ENCODE peak calls at places on chromosomes 7 and 10, in five cellular contexts. One of them, this sample, is unnamed.

GRCh38 chr10:44209806-44210205 is 175.1 kb downstream of the CXCL12 start:
- DNase-seq in KG1: no peak
- DNase-seq in left ventricle myocardium inferior: no peak
- DNase-seq in WTC11: no peak
- DNase-seq in OCI-M1: no peak
- DNase-seq in this sample: no peak

GRCh38 chr7:121076350-121077164 is 88.0 kb downstream of the CPED1 start:
- DNase-seq in KG1: no peak
- DNase-seq in WTC11: no peak
- DNase-seq in OCI-M1: peak; percentile 91
- DNase-seq in left ventricle myocardium inferior: no peak
- DNase-seq in this sample: no peak

GRCh38 chr7:122970740-122971725 is 24.5 kb downstream of the TAS2R16 start:
- DNase-seq in left ventricle myocardium inferior: no peak
- DNase-seq in OCI-M1: no peak
- DNase-seq in KG1: no peak
- DNase-seq in WTC11: no peak
- DNase-seq in this sample: no peak

GRCh38 chr10:72375585-72375984 is 20.9 kb upstream of the DNAJB12 start:
- DNase-seq in left ventricle myocardium inferior: no peak
- DNase-seq in KG1: no peak
- DNase-seq in WTC11: peak; percentile 50
- DNase-seq in OCI-M1: peak; percentile 63
- DNase-seq in this sample: no peak

GRCh38 chr7:2710901-2711551 is 23.0 kb downstream of the AMZ1 start:
- DNase-seq in WTC11: no peak
- DNase-seq in KG1: no peak
- DNase-seq in left ventricle myocardium inferior: no peak
- DNase-seq in OCI-M1: peak; percentile 4
- DNase-seq in this sample: peak; percentile 36

GRCh38 chr7:121500659-121501058 is 104.6 kb upstream of the FAM3C start:
- DNase-seq in left ventricle myocardium inferior: no peak
- DNase-seq in KG1: no peak
- DNase-seq in WTC11: no peak
- DNase-seq in OCI-M1: no peak
- DNase-seq in this sample: peak; percentile 30

GRCh38 chr7:142438235-142438922 is 180.5 kb upstream of the PRSS58 start:
- DNase-seq in WTC11: peak; percentile 68
- DNase-seq in left ventricle myocardium inferior: no peak
- DNase-seq in KG1: no peak
- DNase-seq in OCI-M1: peak; percentile 39
- DNase-seq in this sample: peak; percentile 38

GRCh38 chr10:123868058-123868995 is 23.3 kb downstream of the CPXM2 start:
- DNase-seq in left ventricle myocardium inferior: no peak
- DNase-seq in KG1: no peak
- DNase-seq in OCI-M1: no peak
- DNase-seq in WTC11: no peak
- DNase-seq in this sample: no peak

GRCh38 chr7:84060760-84061261 is 133.8 kb downstream of the SEMA3A start:
- DNase-seq in OCI-M1: no peak
- DNase-seq in WTC11: no peak
- DNase-seq in KG1: no peak
- DNase-seq in left ventricle myocardium inferior: no peak
- DNase-seq in this sample: no peak

GRCh38 chr10:80408198-80409085 is at the start of gene PRXL2A:
- DNase-seq in left ventricle myocardium inferior: peak; percentile 92
- DNase-seq in WTC11: peak; percentile 94
- DNase-seq in KG1: peak; percentile 71
- DNase-seq in OCI-M1: peak; percentile 82
- DNase-seq in this sample: peak; percentile 89

GRCh38 chr7:47852330-47853245 is 95.7 kb downstream of the PKD1L1 start:
- DNase-seq in left ventricle myocardium inferior: no peak
- DNase-seq in KG1: no peak
- DNase-seq in WTC11: peak; percentile 51
- DNase-seq in OCI-M1: no peak
- DNase-seq in this sample: no peak

GRCh38 chr10:30348378-30348776 is 701 bp downstream of the MTPAP start:
- DNase-seq in left ventricle myocardium inferior: no peak
- DNase-seq in KG1: no peak
- DNase-seq in WTC11: no peak
- DNase-seq in OCI-M1: no peak
- DNase-seq in this sample: no peak

GRCh38 chr7:116706668-116707126 is 34.7 kb downstream of the MET start:
- DNase-seq in OCI-M1: no peak
- DNase-seq in left ventricle myocardium inferior: no peak
- DNase-seq in KG1: no peak
- DNase-seq in WTC11: no peak
- DNase-seq in this sample: no peak

GRCh38 chr7:19117081-19117869 is at the start of gene TWIST1:
- DNase-seq in OCI-M1: no peak
- DNase-seq in KG1: no peak
- DNase-seq in WTC11: peak; percentile 65
- DNase-seq in left ventricle myocardium inferior: peak; percentile 61
- DNase-seq in this sample: no peak

GRCh38 chr10:15052121-15052520 is 8.4 kb downstream of the OLAH start:
- DNase-seq in OCI-M1: no peak
- DNase-seq in left ventricle myocardium inferior: no peak
- DNase-seq in KG1: no peak
- DNase-seq in WTC11: no peak
- DNase-seq in this sample: no peak

GRCh38 chr7:139683137-139683871 is 94.5 kb downstream of the HIPK2 start:
- DNase-seq in KG1: no peak
- DNase-seq in OCI-M1: no peak
- DNase-seq in WTC11: no peak
- DNase-seq in left ventricle myocardium inferior: no peak
- DNase-seq in this sample: no peak

GRCh38 chr10:121313119-121313858 is 285.0 kb downstream of the FGFR2 start:
- DNase-seq in left ventricle myocardium inferior: no peak
- DNase-seq in WTC11: no peak
- DNase-seq in OCI-M1: no peak
- DNase-seq in KG1: no peak
- DNase-seq in this sample: no peak

GRCh38 chr7:99579956-99580777 is 17.9 kb upstream of the TMEM225B start:
- DNase-seq in OCI-M1: peak; percentile 31
- DNase-seq in WTC11: peak; percentile 81
- DNase-seq in left ventricle myocardium inferior: peak; percentile 27
- DNase-seq in KG1: no peak
- DNase-seq in this sample: peak; percentile 64

GRCh38 chr10:1183033-1183396 is 126.8 kb downstream of the WDR37 start:
- DNase-seq in WTC11: no peak
- DNase-seq in left ventricle myocardium inferior: no peak
- DNase-seq in OCI-M1: no peak
- DNase-seq in KG1: no peak
- DNase-seq in this sample: no peak

GRCh38 chr7:127976056-127976455 is 55.2 kb downstream of the LRRC4 start:
- DNase-seq in WTC11: no peak
- DNase-seq in OCI-M1: no peak
- DNase-seq in KG1: no peak
- DNase-seq in left ventricle myocardium inferior: no peak
- DNase-seq in this sample: no peak

GRCh38 chr10:16809074-16809718 is 8.0 kb downstream of the RSU1 start:
- DNase-seq in left ventricle myocardium inferior: peak; percentile 32
- DNase-seq in WTC11: peak; percentile 72
- DNase-seq in OCI-M1: peak; percentile 75
- DNase-seq in KG1: no peak
- DNase-seq in this sample: peak; percentile 74

GRCh38 chr10:122725768-122726167 is 26.1 kb upstream of the C10orf120 start:
- DNase-seq in OCI-M1: no peak
- DNase-seq in KG1: no peak
- DNase-seq in WTC11: peak; percentile 51
- DNase-seq in left ventricle myocardium inferior: no peak
- DNase-seq in this sample: peak; percentile 6

GRCh38 chr10:79223346-79224048 is 123.8 kb upstream of the PPIF start:
- DNase-seq in KG1: no peak
- DNase-seq in WTC11: peak; percentile 42
- DNase-seq in OCI-M1: no peak
- DNase-seq in left ventricle myocardium inferior: peak; percentile 79
- DNase-seq in this sample: no peak

GRCh38 chr10:62735464-62736188 is 68.9 kb upstream of the ADO start:
- DNase-seq in WTC11: no peak
- DNase-seq in OCI-M1: peak; percentile 53
- DNase-seq in KG1: no peak
- DNase-seq in left ventricle myocardium inferior: no peak
- DNase-seq in this sample: peak; percentile 14

GRCh38 chr10:90047243-90047729 is 345.9 kb downstream of the KIF20B start:
- DNase-seq in OCI-M1: peak; percentile 32
- DNase-seq in left ventricle myocardium inferior: no peak
- DNase-seq in WTC11: no peak
- DNase-seq in KG1: no peak
- DNase-seq in this sample: no peak

GRCh38 chr10:122287584-122287983 is 16.5 kb downstream of the BTBD16 start:
- DNase-seq in WTC11: no peak
- DNase-seq in left ventricle myocardium inferior: no peak
- DNase-seq in KG1: no peak
- DNase-seq in OCI-M1: no peak
- DNase-seq in this sample: no peak

GRCh38 chr7:40199076-40199802 is 64.4 kb downstream of the SUGCT start:
- DNase-seq in KG1: no peak
- DNase-seq in WTC11: no peak
- DNase-seq in OCI-M1: peak; percentile 17
- DNase-seq in left ventricle myocardium inferior: no peak
- DNase-seq in this sample: no peak

GRCh38 chr10:102613761-102614160 is 30.5 kb upstream of the TRIM8 start:
- DNase-seq in left ventricle myocardium inferior: peak; percentile 52
- DNase-seq in OCI-M1: no peak
- DNase-seq in KG1: no peak
- DNase-seq in WTC11: no peak
- DNase-seq in this sample: no peak

GRCh38 chr7:5387711-5388245 is 35.9 kb downstream of the TNRC18 start:
- DNase-seq in KG1: no peak
- DNase-seq in left ventricle myocardium inferior: no peak
- DNase-seq in OCI-M1: no peak
- DNase-seq in WTC11: no peak
- DNase-seq in this sample: no peak

GRCh38 chr10:126479280-126479679 is 91.0 kb upstream of the ADAM12 start:
- DNase-seq in KG1: no peak
- DNase-seq in left ventricle myocardium inferior: no peak
- DNase-seq in WTC11: no peak
- DNase-seq in OCI-M1: no peak
- DNase-seq in this sample: no peak

GRCh38 chr10:77397103-77397502 is 240.5 kb downstream of the KCNMA1 start:
- DNase-seq in WTC11: no peak
- DNase-seq in OCI-M1: no peak
- DNase-seq in KG1: no peak
- DNase-seq in left ventricle myocardium inferior: no peak
- DNase-seq in this sample: no peak

GRCh38 chr7:38452615-38453014 is 178.6 kb downstream of the AMPH start:
- DNase-seq in left ventricle myocardium inferior: no peak
- DNase-seq in OCI-M1: no peak
- DNase-seq in WTC11: no peak
- DNase-seq in KG1: no peak
- DNase-seq in this sample: no peak

GRCh38 chr7:4070214-4070613 is 611.9 kb upstream of the FOXK1 start:
- DNase-seq in KG1: no peak
- DNase-seq in OCI-M1: no peak
- DNase-seq in left ventricle myocardium inferior: no peak
- DNase-seq in WTC11: no peak
- DNase-seq in this sample: no peak

GRCh38 chr10:133162910-133163856 is 3.2 kb downstream of the KNDC1 start:
- DNase-seq in left ventricle myocardium inferior: no peak
- DNase-seq in OCI-M1: no peak
- DNase-seq in KG1: no peak
- DNase-seq in WTC11: no peak
- DNase-seq in this sample: no peak

GRCh38 chr7:2032876-2033407 is 199.8 kb downstream of the MAD1L1 start:
- DNase-seq in left ventricle myocardium inferior: peak; percentile 13
- DNase-seq in WTC11: peak; percentile 8
- DNase-seq in OCI-M1: no peak
- DNase-seq in KG1: no peak
- DNase-seq in this sample: no peak

GRCh38 chr7:151608031-151608551 is 88.4 kb upstream of the RHEB start:
- DNase-seq in OCI-M1: peak; percentile 2
- DNase-seq in left ventricle myocardium inferior: no peak
- DNase-seq in WTC11: no peak
- DNase-seq in KG1: no peak
- DNase-seq in this sample: no peak

GRCh38 chr7:70417061-70417655 is 714.8 kb upstream of the GALNT17 start:
- DNase-seq in KG1: no peak
- DNase-seq in left ventricle myocardium inferior: no peak
- DNase-seq in OCI-M1: no peak
- DNase-seq in WTC11: peak; percentile 15
- DNase-seq in this sample: no peak